ENCODE peak calls at places on chromosomes 13 and 19, in four cellular contexts. Q is endothelial cell of umbilical vein, C is fibroblast of lung, S is H9. G is an unnamed sample.
A peak's percentile ranks its signal among the peaks of the same experiment; 100 is the strongest.

GRCh38 chr19:54458648-54459281 is 4.8 kb downstream of the LENG9 start:
- DNase-seq in Q (no peak), C (no peak), S (no peak), G (no peak)

GRCh38 chr13:107091386-107091785 is 523.4 kb upstream of the ARGLU1 start:
- DNase-seq in Q (no peak), C (peak; percentile 11), S (no peak), G (no peak)

GRCh38 chr13:95154441-95154886 is 146.8 kb downstream of the ABCC4 start:
- DNase-seq in Q (no peak), C (peak; percentile 21), S (no peak), G (no peak)

GRCh38 chr19:35334064-35334753 is 5.2 kb downstream of the CD22 start:
- DNase-seq in Q (no peak), C (no peak), S (no peak), G (no peak)

GRCh38 chr13:76735641-76736040 is 150.6 kb downstream of the KCTD12 start:
- DNase-seq in Q (no peak), C (no peak), S (no peak), G (no peak)

GRCh38 chr19:35986664-35987570 is 8.1 kb upstream of the SDHAF1 start:
- DNase-seq in Q (no peak), C (no peak), S (peak; percentile 76), G (no peak)

GRCh38 chr13:49858183-49858856 is 65.8 kb upstream of the KPNA3 start:
- DNase-seq in Q (no peak), C (peak; percentile 95), S (no peak), G (no peak)

GRCh38 chr19:384801-385169 is 24.2 kb downstream of the C2CD4C start:
- DNase-seq in Q (no peak), C (no peak), S (no peak), G (no peak)

GRCh38 chr19:53057904-53058579 is 13.5 kb downstream of the ERVV-2 start:
- DNase-seq in Q (no peak), C (no peak), S (peak; percentile 83), G (no peak)

GRCh38 chr19:38676023-38676877 is 28.8 kb downstream of the ACTN4 start:
- DNase-seq in Q (peak; percentile 47), C (peak; percentile 56), S (no peak), G (no peak)

GRCh38 chr13:92225861-92226260 is 827.4 kb downstream of the GPC5 start:
- DNase-seq in Q (no peak), C (no peak), S (no peak), G (no peak)

GRCh38 chr13:31094331-31095015 is 67.2 kb downstream of the HSPH1 start:
- DNase-seq in Q (no peak), C (no peak), S (no peak), G (no peak)

GRCh38 chr13:99067160-99067985 is 89.5 kb upstream of the DOCK9 start:
- DNase-seq in Q (no peak), C (peak; percentile 36), S (no peak), G (no peak)

DNA sequence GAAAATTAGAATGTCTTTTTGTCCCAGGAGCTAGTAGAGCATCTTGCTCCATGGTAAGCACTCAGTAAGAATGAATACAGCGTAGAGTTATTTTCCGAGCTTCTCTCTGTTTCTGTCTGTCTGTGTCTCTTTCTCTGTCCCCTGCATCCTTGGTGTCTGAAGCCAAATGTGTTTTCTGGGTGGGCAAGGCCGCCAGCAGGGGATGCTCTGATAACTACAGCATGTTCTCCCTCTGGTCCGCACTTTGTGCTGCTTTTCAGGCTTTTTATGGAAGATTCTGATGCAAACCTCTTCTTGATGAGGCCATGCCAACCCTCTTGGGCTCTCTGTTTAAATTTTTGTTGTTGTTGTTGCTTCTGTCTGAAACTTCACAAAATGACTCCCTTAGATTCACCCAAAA is 142.8 kb upstream of the UBL3 start:
- DNase-seq in Q (no peak), C (no peak), S (no peak), G (no peak)
- TF ChIP-seq CTCF in Q (no peak), C (no peak), S (peak; percentile 45), G (peak; percentile 10)

DNA sequence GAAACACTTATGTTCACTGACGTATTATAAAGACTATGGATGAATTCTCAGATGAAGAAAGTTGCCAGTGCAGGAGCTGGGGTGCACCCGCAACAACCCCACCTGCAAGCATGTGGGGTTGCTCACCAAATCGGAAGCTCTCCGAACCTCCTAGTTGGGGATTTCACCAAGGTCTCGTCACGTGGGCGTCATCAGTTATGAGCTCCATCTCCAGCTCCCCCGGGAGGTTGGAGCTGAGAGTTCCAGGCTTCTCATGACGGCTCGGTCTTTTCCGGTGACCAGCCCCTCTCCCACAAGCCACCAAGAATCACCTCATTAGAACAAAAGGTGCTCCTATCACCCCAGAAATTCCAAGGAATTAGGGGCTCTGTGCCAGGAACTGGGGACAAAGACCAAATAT is 46.1 kb upstream of the TUBGCP3 start:
- DNase-seq in Q (no peak), C (no peak), S (no peak), G (no peak)
- H3K79me2 ChIP-seq in Q (no peaks in the 10 kb centered on the region), C (no peaks in the 10 kb centered on the region), S (no peaks in the 10 kb centered on the region), G (no peaks in the 10 kb centered on the region)

DNA sequence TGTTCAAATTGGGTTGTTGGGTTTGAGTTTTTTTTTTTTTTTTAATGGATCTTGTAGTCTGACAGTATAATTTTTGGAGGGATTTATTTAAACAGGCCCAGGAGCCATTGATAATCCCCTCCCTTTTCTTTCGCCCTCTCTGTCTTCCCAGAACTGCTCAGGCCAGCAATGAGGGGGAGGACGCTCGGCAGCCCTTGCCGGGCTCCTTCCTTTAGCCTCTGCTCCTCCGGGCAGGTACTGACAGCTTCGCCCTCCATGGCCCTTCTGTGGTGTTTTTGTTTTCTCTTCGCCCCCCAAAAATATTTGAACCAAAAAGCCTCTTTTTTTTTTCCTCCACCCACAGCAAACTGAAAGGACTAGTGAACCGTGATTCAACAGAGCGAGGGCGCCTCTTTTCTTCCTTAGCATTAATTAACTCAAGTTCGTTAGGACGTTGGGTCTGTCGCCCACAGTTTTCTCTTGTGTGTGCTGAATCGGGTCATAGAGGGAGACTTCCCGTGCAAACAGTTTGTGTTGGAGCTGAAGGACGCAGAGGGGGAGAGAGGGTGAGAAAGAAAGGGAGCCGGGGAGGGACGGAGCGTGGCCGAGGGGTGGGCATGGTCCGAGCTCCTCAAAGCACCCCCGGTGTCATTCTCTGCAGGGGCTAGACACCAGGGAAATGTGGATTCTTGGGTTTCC is 21.5 kb downstream of the NFIX start:
- DNase-seq in Q (no peak), C (no peak), S (no peak), G (no peak)
- H3K27me3 ChIP-seq in Q (no peaks in the 10 kb centered on the region), C (no peaks in the 10 kb centered on the region), S (peaks cover 87% of the 10 kb centered on the region), G (peaks cover 5% of the 10 kb centered on the region)

DNA sequence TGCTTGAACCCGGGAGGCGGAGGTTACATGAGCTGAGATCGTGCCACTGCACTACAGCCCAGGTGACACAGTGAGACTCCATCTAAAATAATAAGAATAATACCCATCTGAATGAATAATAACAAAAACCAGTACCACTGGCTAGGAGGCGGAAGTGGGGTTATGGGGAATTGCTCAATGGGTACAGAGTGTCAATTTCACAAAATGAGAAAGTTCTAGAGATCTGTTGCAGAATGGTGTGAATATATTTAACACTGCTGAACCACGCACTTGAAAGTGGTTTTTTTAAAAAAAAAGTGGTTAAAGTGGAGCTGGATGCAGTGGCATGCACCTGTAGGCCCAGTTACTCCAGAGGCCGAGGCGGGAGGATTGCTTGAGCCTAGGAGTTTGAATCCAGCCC is 18.5 kb downstream of the KLF2 start:
- DNase-seq in Q (no peak), C (no peak), S (no peak), G (no peak)
- TF ChIP-seq CTCF in Q (no peak), C (no peak), S (no peak), G (no peak)

GRCh38 chr19:33048806-33049676 is 15.6 kb downstream of the RHPN2 start:
- DNase-seq in Q (no peak), C (no peak), S (no peak), G (no peak)
- H3K79me2 ChIP-seq in Q (no peaks in the 10 kb centered on the region), C (no peaks in the 10 kb centered on the region), S (no peaks in the 10 kb centered on the region), G (no peaks in the 10 kb centered on the region)

GRCh38 chr19:15524781-15525180 is 16.5 kb downstream of the CYP4F22 start:
- DNase-seq in Q (no peak), C (no peak), S (no peak), G (no peak)
- H3K27me3 ChIP-seq in Q (no peaks in the 10 kb centered on the region), C (no peaks in the 10 kb centered on the region), S (no peaks in the 10 kb centered on the region), G (no peaks in the 10 kb centered on the region)

GRCh38 chr19:48560095-48560530 is 8.1 kb downstream of the SULT2B1 start:
- DNase-seq in Q (no peak), C (no peak), S (peak; percentile 44), G (peak; percentile 13)
- TF ChIP-seq CTCF in Q (no peak), C (no peak), S (peak; percentile 50), G (peak; percentile 37)

GRCh38 chr13:20708216-20708615 is 4.7 kb downstream of the IL17D start:
- DNase-seq in Q (no peak), C (no peak), S (no peak), G (no peak)
- H3K79me2 ChIP-seq in Q (no peaks in the 10 kb centered on the region), C (no peaks in the 10 kb centered on the region), S (no peaks in the 10 kb centered on the region), G (no peaks in the 10 kb centered on the region)

GRCh38 chr19:13604902-13605586 is 98.8 kb upstream of the CACNA1A start:
- DNase-seq in Q (no peak), C (no peak), S (no peak), G (no peak)
- H3K27me3 ChIP-seq in Q (no peaks in the 10 kb centered on the region), C (no peaks in the 10 kb centered on the region), S (no peaks in the 10 kb centered on the region), G (no peaks in the 10 kb centered on the region)

GRCh38 chr13:21231426-21231945 is 55.0 kb downstream of the MRPL57 start:
- DNase-seq in Q (no peak), C (no peak), S (no peak), G (peak; percentile 34)

GRCh38 chr13:21232599-21232998 is 56.1 kb downstream of the MRPL57 start:
- DNase-seq in Q (no peak), C (no peak), S (no peak), G (no peak)

GRCh38 chr13:21230516-21230915 is 54.1 kb downstream of the MRPL57 start:
- DNase-seq in Q (no peak), C (no peak), S (no peak), G (no peak)

GRCh38 chr13:21233086-21233485 is 56.6 kb downstream of the MRPL57 start:
- DNase-seq in Q (no peak), C (no peak), S (no peak), G (peak; percentile 47)

DNA sequence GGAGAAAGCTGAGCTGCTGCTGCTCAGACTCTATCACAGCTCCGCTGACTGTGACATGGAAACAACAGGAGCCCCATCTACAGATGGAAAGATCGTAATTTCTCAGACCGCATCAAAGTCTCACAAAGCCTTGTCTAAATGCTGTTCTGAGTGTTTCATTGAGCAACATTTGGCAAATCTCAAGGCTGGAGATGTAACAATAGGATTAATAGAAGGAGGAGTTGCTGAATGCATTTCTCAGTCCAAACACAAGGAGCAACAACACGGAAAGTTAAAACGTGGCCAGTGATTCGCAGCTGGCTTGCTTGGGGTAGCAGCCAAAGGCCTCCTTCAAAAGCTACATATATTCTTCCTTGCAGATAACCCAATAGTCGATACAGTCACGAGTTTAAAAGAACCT is 55.7 kb downstream of the MRPL57 start:
- DNase-seq in Q (no peak), C (peak; percentile 78), S (no peak), G (peak; percentile 53)
- TF ChIP-seq CTCF in Q (no peak), C (no peak), S (no peak), G (peak; percentile 32)